ENCODE peak calls at places on chromosome 19, in nine cellular contexts. J, O, G, Z, T, V, B, Y and K are unnamed samples.

GRCh38 chr19:1057185-1057857 is 9.6 kb upstream of the ARHGAP45 start:
- DNase-seq in J (no peak), O (peak; percentile 74), G (peak; percentile 75), Z (no peak), T (peak; percentile 19), V (no peak), B (no peak), Y (no peak), K (peak; percentile 42)

GRCh38 chr19:39867133-39867532 is 21.0 kb upstream of the FBL start:
- DNase-seq in J (no peak), O (no peak), G (no peak), Z (no peak), T (no peak), V (no peak), B (no peak), Y (no peak), K (no peak)

GRCh38 chr19:27792576-27793127 is 1420.3 kb downstream of the UQCRFS1 start:
- DNase-seq in J (no peak), O (no peak), G (no peak), Z (no peak), T (no peak), V (no peak), B (no peak), Y (no peak), K (no peak)

GRCh38 chr19:52992109-52993004 is 21.4 kb upstream of the ERVV-1 start:
- DNase-seq in J (no peak), O (peak; percentile 23), G (peak; percentile 41), Z (peak; percentile 7), T (no peak), V (peak; percentile 23), B (peak; percentile 10), Y (peak; percentile 20), K (no peak)

GRCh38 chr19:17076539-17076919 is 952 bp downstream of the MYO9B start:
- DNase-seq in J (peak; percentile 12), O (no peak), G (peak; percentile 29), Z (no peak), T (peak; percentile 31), V (no peak), B (no peak), Y (peak; percentile 23), K (no peak)

GRCh38 chr19:51607920-51608562 is 22.2 kb downstream of the SIGLEC5 start:
- DNase-seq in J (peak; percentile 22), O (peak; percentile 87), G (peak; percentile 82), Z (peak; percentile 32), T (peak; percentile 90), V (peak; percentile 82), B (peak; percentile 69), Y (peak; percentile 54), K (peak; percentile 76)

GRCh38 chr19:11148001-11148400 is 7.6 kb downstream of the SPC24 start:
- DNase-seq in J (no peak), O (no peak), G (no peak), Z (no peak), T (no peak), V (no peak), B (no peak), Y (no peak), K (no peak)

GRCh38 chr19:3707868-3708206 is 347 bp upstream of the TJP3 start:
- DNase-seq in J (no peak), O (no peak), G (no peak), Z (no peak), T (no peak), V (no peak), B (no peak), Y (no peak), K (no peak)

GRCh38 chr19:47560999-47561398 is 11.9 kb downstream of the ZNF541 start:
- DNase-seq in J (no peak), O (no peak), G (no peak), Z (no peak), T (no peak), V (no peak), B (no peak), Y (no peak), K (no peak)

GRCh38 chr19:31534786-31535185 is 185.6 kb upstream of the TSHZ3 start:
- DNase-seq in J (no peak), O (no peak), G (no peak), Z (no peak), T (no peak), V (no peak), B (no peak), Y (no peak), K (no peak)

GRCh38 chr19:16829822-16830289 is 658 bp downstream of the SIN3B start:
- DNase-seq in J (no peak), O (no peak), G (no peak), Z (no peak), T (no peak), V (peak; percentile 23), B (no peak), Y (no peak), K (no peak)

GRCh38 chr19:46728693-46729339 is 11.9 kb upstream of the PRKD2 start:
- DNase-seq in J (peak; percentile 76), O (peak; percentile 71), G (peak; percentile 80), Z (no peak), T (peak; percentile 34), V (peak; percentile 87), B (peak; percentile 78), Y (peak; percentile 73), K (peak; percentile 46)

GRCh38 chr19:2558543-2558942 is 82.6 kb downstream of the GADD45B start:
- DNase-seq in J (no peak), O (no peak), G (no peak), Z (no peak), T (no peak), V (no peak), B (no peak), Y (no peak), K (no peak)

GRCh38 chr19:32373614-32374295 is 28.3 kb downstream of the ZNF507 start:
- DNase-seq in J (no peak), O (peak; percentile 99), G (no peak), Z (peak; percentile 62), T (peak; percentile 96), V (peak; percentile 75), B (peak; percentile 35), Y (peak; percentile 77), K (peak; percentile 89)

GRCh38 chr19:8143041-8143440 is 6.4 kb downstream of the FBN3 start:
- DNase-seq in J (no peak), O (no peak), G (no peak), Z (no peak), T (no peak), V (no peak), B (no peak), Y (no peak), K (no peak)

GRCh38 chr19:8145969-8146368 is 3.4 kb downstream of the FBN3 start:
- DNase-seq in J (no peak), O (no peak), G (peak; percentile 26), Z (peak; percentile 66), T (peak; percentile 56), V (peak; percentile 50), B (no peak), Y (peak; percentile 45), K (no peak)

GRCh38 chr19:8144273-8144672 is 5.1 kb downstream of the FBN3 start:
- DNase-seq in J (no peak), O (no peak), G (no peak), Z (no peak), T (no peak), V (no peak), B (no peak), Y (no peak), K (no peak)

GRCh38 chr19:8138201-8138600 is 11.2 kb downstream of the FBN3 start:
- DNase-seq in J (no peak), O (no peak), G (no peak), Z (no peak), T (no peak), V (no peak), B (no peak), Y (no peak), K (no peak)

DNA sequence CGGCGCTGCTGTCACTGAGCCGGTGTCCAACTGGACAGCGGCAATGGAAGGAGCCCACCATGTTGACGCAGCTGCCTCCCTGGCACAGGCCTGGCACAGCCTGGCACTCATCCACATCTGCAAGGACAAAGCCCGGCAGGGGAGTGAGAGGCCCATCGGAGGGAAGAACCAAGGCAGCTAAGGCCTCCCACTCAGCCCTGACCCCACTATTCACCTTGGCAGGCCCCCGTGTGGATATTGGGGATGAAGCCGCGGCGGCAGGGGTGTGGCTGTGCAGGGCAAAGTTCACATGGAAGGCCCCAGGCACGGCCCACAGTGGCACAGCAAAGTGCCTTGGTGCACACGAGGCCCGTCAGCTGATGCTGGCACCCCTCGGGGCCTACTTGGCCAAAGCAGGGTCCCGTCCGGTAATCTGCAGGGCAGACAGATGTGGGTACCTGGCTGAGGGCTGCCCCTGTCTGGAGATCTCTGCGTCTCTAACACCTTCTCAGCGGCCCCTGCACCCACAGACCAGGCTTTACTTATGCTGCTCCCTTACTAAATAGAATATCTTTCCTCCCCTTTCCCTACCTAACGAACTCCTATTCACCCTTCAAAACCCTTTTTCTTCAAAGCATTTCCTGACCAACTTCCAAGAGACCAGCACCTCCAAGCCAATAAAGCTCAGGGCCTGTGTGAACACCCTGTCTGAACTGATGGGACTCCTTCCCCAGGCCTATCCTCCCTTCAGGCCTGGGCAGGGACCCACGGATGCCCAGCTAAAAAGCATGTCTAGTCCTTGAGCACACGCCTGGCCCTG is 7.5 kb downstream of the FBN3 start:
- DNase-seq in J (no peak), O (no peak), G (no peak), Z (peak; percentile 75), T (no peak), V (no peak), B (no peak), Y (peak; percentile 52), K (no peak)
- H3K36me3 ChIP-seq in J (no peaks in the 10 kb centered on the region), O (no peaks in the 10 kb centered on the region), G (no peaks in the 10 kb centered on the region), Z (no peaks in the 10 kb centered on the region), T (no peaks in the 10 kb centered on the region), V (no peaks in the 10 kb centered on the region), B (no peaks in the 10 kb centered on the region), Y (no peaks in the 10 kb centered on the region), K (no peaks in the 10 kb centered on the region)

GRCh38 chr19:43960411-43960810 is 9.4 kb downstream of the ZNF221 start:
- DNase-seq in J (no peak), O (no peak), G (no peak), Z (no peak), T (no peak), V (no peak), B (no peak), Y (no peak), K (no peak)
- H3K9me3 ChIP-seq in J (no peaks in the 10 kb centered on the region), O (peaks cover 8% of the 10 kb centered on the region), G (peaks cover 34% of the 10 kb centered on the region), Z (no peaks in the 10 kb centered on the region), T (peaks cover under 1% of the 10 kb centered on the region), V (peaks cover 2% of the 10 kb centered on the region), B (peaks cover 100% of the 10 kb centered on the region), Y (no peaks in the 10 kb centered on the region), K (peaks cover 31% of the 10 kb centered on the region)

GRCh38 chr19:13164370-13165090 is 14.3 kb downstream of the IER2 start:
- DNase-seq in J (peak; percentile 26), O (peak; percentile 96), G (peak; percentile 92), Z (peak; percentile 71), T (peak; percentile 75), V (peak; percentile 53), B (peak; percentile 90), Y (peak; percentile 56), K (peak; percentile 85)
- H3K4me3 ChIP-seq in J (peak overlapping the region; percentile 42), O (no peak overlapping the region), G (peak overlapping the region; percentile 47), Z (peak overlapping the region; percentile 33), T (peak overlapping the region; percentile 51), V (peak overlapping the region; percentile 48), B (peak overlapping the region; percentile 58), Y (no peak overlapping the region), K (peak overlapping the region; percentile 18)

DNA sequence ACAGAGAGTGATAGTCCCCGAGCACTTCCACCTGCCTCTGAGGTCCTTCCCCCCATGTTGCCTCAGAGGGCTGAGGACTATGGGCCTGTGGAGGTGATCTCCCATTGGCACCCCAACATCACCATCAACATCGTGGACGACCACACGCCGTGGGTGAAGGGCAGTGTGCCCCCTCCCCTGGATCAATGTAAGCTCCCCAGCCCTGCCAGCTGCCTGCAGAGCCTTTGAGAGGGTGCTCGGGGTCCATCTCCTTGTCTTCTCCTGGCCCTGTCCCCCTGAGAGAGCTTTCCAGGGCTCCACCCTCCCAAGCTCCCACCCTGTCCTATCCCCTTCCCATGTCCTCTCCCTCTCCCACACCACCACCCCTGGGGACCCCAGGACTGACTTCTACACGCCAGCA is 14.9 kb upstream of the RELB start:
- DNase-seq in J (no peak), O (no peak), G (no peak), Z (no peak), T (no peak), V (no peak), B (no peak), Y (no peak), K (no peak)
- H3K36me3 ChIP-seq in J (no peaks in the 10 kb centered on the region), O (peaks cover 25% of the 10 kb centered on the region), G (no peaks in the 10 kb centered on the region), Z (peaks cover 20% of the 10 kb centered on the region), T (peaks cover 7% of the 10 kb centered on the region), V (peaks cover 83% of the 10 kb centered on the region), B (peaks cover 96% of the 10 kb centered on the region), Y (peaks cover 11% of the 10 kb centered on the region), K (peaks cover 47% of the 10 kb centered on the region)